ENCODE peak calls at places on chromosomes 16 and 17, in nine cellular contexts. Y is Peyer's patch, V is right lobe of liver, N is right atrium auricular region, R is lung, M is psoas muscle, S is H1, C is thoracic aorta, O is upper lobe of right lung. H is an unnamed sample.

GRCh38 chr16:61792194-61792904 is 243.9 kb downstream of the CDH8 start:
- DNase-seq in Y (no peak), V (no peak), N (no peak), R (no peak), M (no peak), S (no peak), C (no peak), O (no peak), H (no peak)

GRCh38 chr17:4986951-4987766 is at the start of gene CAMTA2:
- DNase-seq in Y (peak; percentile 94), V (peak; percentile 91), N (peak; percentile 89), R (peak; percentile 92), M (peak; percentile 97), S (peak; percentile 93), C (peak; percentile 75), O (peak; percentile 96), H (peak; percentile 86)

GRCh38 chr16:15782573-15783365 is 74.1 kb downstream of the MYH11 start:
- DNase-seq in Y (no peak), V (no peak), N (no peak), R (no peak), M (no peak), S (no peak), C (no peak), O (no peak), H (no peak)

GRCh38 chr17:33753452-33753851 is 460.4 kb upstream of the ASIC2 start:
- DNase-seq in Y (no peak), V (no peak), N (no peak), R (no peak), M (no peak), S (no peak), C (no peak), O (no peak), H (no peak)

GRCh38 chr17:43545383-43545632 is 832 bp downstream of the ETV4 start:
- DNase-seq in Y (no peak), V (no peak), N (no peak), R (peak; percentile 46), M (no peak), S (peak; percentile 86), C (no peak), O (no peak), H (peak; percentile 35)

GRCh38 chr17:81189670-81190530 is 23.9 kb upstream of the AATK start:
- DNase-seq in Y (no peak), V (no peak), N (no peak), R (no peak), M (no peak), S (no peak), C (no peak), O (no peak), H (no peak)

GRCh38 chr17:42101513-42102292 is 3.4 kb upstream of the ZNF385C start:
- DNase-seq in Y (peak; percentile 59), V (peak; percentile 71), N (peak; percentile 78), R (peak; percentile 73), M (peak; percentile 95), S (peak; percentile 100), C (peak; percentile 49), O (peak; percentile 89), H (peak; percentile 76)

GRCh38 chr17:40475234-40476210 is 25.9 kb downstream of the TNS4 start:
- DNase-seq in Y (no peak), V (no peak), N (no peak), R (no peak), M (peak; percentile 69), S (peak; percentile 63), C (no peak), O (no peak), H (no peak)

GRCh38 chr17:75876190-75876937 is 2.0 kb downstream of the TRIM47 start:
- DNase-seq in Y (peak; percentile 81), V (peak; percentile 88), N (no peak), R (peak; percentile 74), M (no peak), S (peak; percentile 73), C (no peak), O (peak; percentile 77), H (peak; percentile 70)

GRCh38 chr17:80720624-80721577 is 176.3 kb downstream of the RPTOR start:
- DNase-seq in Y (peak; percentile 39), V (no peak), N (no peak), R (no peak), M (no peak), S (no peak), C (no peak), O (no peak), H (peak; percentile 27)

GRCh38 chr16:30691907-30692306 is 7.1 kb upstream of the SRCAP start:
- DNase-seq in Y (no peak), V (no peak), N (no peak), R (no peak), M (no peak), S (no peak), C (no peak), O (no peak), H (no peak)

GRCh38 chr17:72173475-72174116 is 52.8 kb downstream of the SOX9 start:
- DNase-seq in Y (no peak), V (no peak), N (no peak), R (no peak), M (no peak), S (no peak), C (no peak), O (no peak), H (peak; percentile 44)

GRCh38 chr16:10608687-10609409 is 28.4 kb upstream of the EMP2 start:
- DNase-seq in Y (no peak), V (no peak), N (no peak), R (no peak), M (no peak), S (no peak), C (no peak), O (peak; percentile 66), H (no peak)

GRCh38 chr17:44830359-44831269 is 527 bp upstream of the GJC1 start:
- DNase-seq in Y (no peak), V (no peak), N (no peak), R (no peak), M (no peak), S (peak; percentile 72), C (no peak), O (peak; percentile 62), H (no peak)

DNA sequence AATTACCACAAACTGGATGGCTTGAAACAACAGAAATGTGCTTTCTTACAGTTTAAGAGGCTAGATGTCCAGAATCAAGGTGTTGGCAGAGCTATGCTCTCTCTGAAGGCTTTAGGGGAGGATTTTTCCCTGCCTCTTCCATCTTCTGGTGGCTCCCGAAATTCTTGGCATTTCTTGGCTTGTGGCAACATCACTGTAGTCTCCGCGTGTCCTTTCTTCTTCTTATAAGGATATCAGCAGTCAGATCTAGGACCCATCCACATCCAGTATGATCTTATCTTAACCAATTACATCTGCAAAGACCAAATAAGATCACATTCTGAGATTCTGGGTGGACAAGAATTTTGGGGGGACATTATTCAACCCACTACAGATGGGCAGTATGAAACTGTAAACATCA is 119.2 kb upstream of the PMFBP1 start:
- DNase-seq in Y (no peak), V (no peak), N (no peak), R (no peak), M (no peak), S (no peak), C (no peak), O (no peak), H (no peak)
- H3K4me3 ChIP-seq in Y (no peak overlapping the region), V (no peak overlapping the region), N (no peak overlapping the region), R (no peak overlapping the region), M (no peak overlapping the region), S (no peak overlapping the region), C (peak overlapping the region; percentile 10), O (no peak overlapping the region), H (no peak overlapping the region)

GRCh38 chr16:2025251-2025650 is 1.5 kb upstream of the NHERF2 start:
- DNase-seq in Y (no peak), V (no peak), N (no peak), R (no peak), M (no peak), S (no peak), C (no peak), O (no peak), H (peak; percentile 13)

GRCh38 chr16:2024026-2024425 is 2.7 kb upstream of the NHERF2 start:
- DNase-seq in Y (no peak), V (no peak), N (no peak), R (no peak), M (no peak), S (no peak), C (no peak), O (no peak), H (no peak)

GRCh38 chr16:2022723-2023097 is 3.1 kb downstream of the NPW start:
- DNase-seq in Y (no peak), V (no peak), N (no peak), R (no peak), M (no peak), S (no peak), C (no peak), O (no peak), H (peak; percentile 59)

GRCh38 chr16:2025878-2026460 is 733 bp upstream of the NHERF2 start:
- DNase-seq in Y (no peak), V (no peak), N (no peak), R (no peak), M (no peak), S (no peak), C (no peak), O (no peak), H (no peak)

GRCh38 chr16:2023098-2023925 is 3.4 kb upstream of the NHERF2 start:
- DNase-seq in Y (peak; percentile 90), V (peak; percentile 96), N (peak; percentile 90), R (peak; percentile 95), M (peak; percentile 96), S (peak; percentile 100), C (peak; percentile 69), O (peak; percentile 96), H (peak; percentile 95)
- TF ChIP-seq CTCF in Y (peak; percentile 98), V (peak; percentile 94), N (peak; percentile 98), R (peak; percentile 99), M (peak; percentile 96), S (no peak), C (peak; percentile 98), O (peak; percentile 98), H (peak; percentile 99)

GRCh38 chr16:89467382-89467781 is 23.0 kb downstream of the ANKRD11 start:
- DNase-seq in Y (no peak), V (no peak), N (no peak), R (no peak), M (no peak), S (no peak), C (no peak), O (no peak), H (no peak)

GRCh38 chr16:89473136-89473712 is 17.1 kb downstream of the ANKRD11 start:
- DNase-seq in Y (no peak), V (no peak), N (no peak), R (no peak), M (no peak), S (no peak), C (no peak), O (no peak), H (no peak)

GRCh38 chr16:89473791-89474414 is 16.5 kb downstream of the ANKRD11 start:
- DNase-seq in Y (no peak), V (no peak), N (no peak), R (no peak), M (peak; percentile 35), S (no peak), C (no peak), O (no peak), H (no peak)

GRCh38 chr16:89472711-89473075 is 17.7 kb downstream of the ANKRD11 start:
- DNase-seq in Y (no peak), V (no peak), N (no peak), R (no peak), M (peak; percentile 15), S (no peak), C (no peak), O (no peak), H (no peak)

GRCh38 chr16:89471225-89471624 is 19.1 kb downstream of the ANKRD11 start:
- DNase-seq in Y (no peak), V (no peak), N (no peak), R (no peak), M (peak; percentile 15), S (no peak), C (no peak), O (no peak), H (no peak)
- H3K4me1 ChIP-seq in Y (peaks cover 79% of the 10 kb centered on the region), V (peaks cover 44% of the 10 kb centered on the region), N (no peaks in the 10 kb centered on the region), R (peaks cover 39% of the 10 kb centered on the region), M (peaks cover 80% of the 10 kb centered on the region), S (peaks cover 12% of the 10 kb centered on the region), C (peaks cover 46% of the 10 kb centered on the region), O (peaks cover 59% of the 10 kb centered on the region), H (peaks cover 76% of the 10 kb centered on the region)

GRCh38 chr17:57203076-57203475 is 53.2 kb upstream of the MSI2 start:
- DNase-seq in Y (no peak), V (no peak), N (no peak), R (no peak), M (no peak), S (peak; percentile 28), C (no peak), O (no peak), H (no peak)
- H3K4me3 ChIP-seq in Y (no peak overlapping the region), V (no peak overlapping the region), N (no peak overlapping the region), R (no peak overlapping the region), M (no peak overlapping the region), S (no peak overlapping the region), C (no peak overlapping the region), O (no peak overlapping the region), H (no peak overlapping the region)

H was measured in body of pancreas.